ENCODE peak calls at places on chromosomes 11 and 22, in eight cellular contexts. One of them, this sample, is unnamed.

GRCh38 chr11:130634981-130635473 is 186.6 kb downstream of the ADAMTS15 start:
- DNase-seq in small intestine: no peak
- DNase-seq in dorsolateral prefrontal cortex: no peak
- DNase-seq in heart left ventricle: no peak
- DNase-seq in tibial nerve: no peak
- DNase-seq in tibial artery: peak
- DNase-seq in colonic mucosa: no peak
- DNase-seq in caudate nucleus: no peak
- DNase-seq in this sample: no peak

GRCh38 chr11:57513446-57513795 is 2.1 kb downstream of the SLC43A1 start:
- DNase-seq in tibial artery: no peak
- DNase-seq in colonic mucosa: no peak
- DNase-seq in small intestine: no peak
- DNase-seq in tibial nerve: no peak
- DNase-seq in heart left ventricle: no peak
- DNase-seq in dorsolateral prefrontal cortex: no peak
- DNase-seq in caudate nucleus: no peak
- DNase-seq in this sample: no peak

GRCh38 chr22:39087881-39088687 is 9.0 kb upstream of the APOBEC3H start:
- DNase-seq in colonic mucosa: no peak
- DNase-seq in heart left ventricle: no peak
- DNase-seq in small intestine: no peak
- DNase-seq in caudate nucleus: peak
- DNase-seq in tibial artery: no peak
- DNase-seq in dorsolateral prefrontal cortex: no peak
- DNase-seq in tibial nerve: no peak
- DNase-seq in this sample: no peak

GRCh38 chr22:49310354-49310753 is 517.3 kb downstream of the BRD1 start:
- DNase-seq in colonic mucosa: peak
- DNase-seq in dorsolateral prefrontal cortex: no peak
- DNase-seq in heart left ventricle: no peak
- DNase-seq in caudate nucleus: no peak
- DNase-seq in tibial artery: peak
- DNase-seq in tibial nerve: no peak
- DNase-seq in small intestine: no peak
- DNase-seq in this sample: no peak

GRCh38 chr11:79864882-79865281 is 424.1 kb upstream of the TENM4 start:
- DNase-seq in dorsolateral prefrontal cortex: no peak
- DNase-seq in heart left ventricle: no peak
- DNase-seq in small intestine: peak
- DNase-seq in caudate nucleus: no peak
- DNase-seq in tibial nerve: no peak
- DNase-seq in tibial artery: no peak
- DNase-seq in colonic mucosa: peak
- DNase-seq in this sample: no peak

GRCh38 chr11:2750601-2751522 is 51.1 kb upstream of the KCNQ1OT1 start:
- DNase-seq in small intestine: no peak
- DNase-seq in colonic mucosa: no peak
- DNase-seq in dorsolateral prefrontal cortex: peak
- DNase-seq in tibial artery: no peak
- DNase-seq in tibial nerve: no peak
- DNase-seq in heart left ventricle: peak
- DNase-seq in caudate nucleus: peak
- DNase-seq in this sample: peak

GRCh38 chr22:25546751-25547150 is 17.7 kb upstream of the GRK3 start:
- DNase-seq in dorsolateral prefrontal cortex: no peak
- DNase-seq in small intestine: no peak
- DNase-seq in heart left ventricle: no peak
- DNase-seq in tibial artery: no peak
- DNase-seq in colonic mucosa: no peak
- DNase-seq in tibial nerve: no peak
- DNase-seq in caudate nucleus: no peak
- DNase-seq in this sample: no peak

GRCh38 chr22:36419177-36419911 is 31.6 kb upstream of the MYH9 start:
- DNase-seq in tibial artery: no peak
- DNase-seq in caudate nucleus: no peak
- DNase-seq in small intestine: peak
- DNase-seq in heart left ventricle: no peak
- DNase-seq in tibial nerve: peak
- DNase-seq in colonic mucosa: peak
- DNase-seq in dorsolateral prefrontal cortex: no peak
- DNase-seq in this sample: no peak

GRCh38 chr11:12159351-12160099 is 49.1 kb downstream of the MICAL2 start:
- DNase-seq in caudate nucleus: peak
- DNase-seq in small intestine: no peak
- DNase-seq in colonic mucosa: no peak
- DNase-seq in tibial nerve: no peak
- DNase-seq in heart left ventricle: no peak
- DNase-seq in dorsolateral prefrontal cortex: no peak
- DNase-seq in tibial artery: peak
- DNase-seq in this sample: peak

GRCh38 chr11:15208570-15209222 is 94.0 kb downstream of the INSC start:
- DNase-seq in caudate nucleus: peak
- DNase-seq in colonic mucosa: peak
- DNase-seq in small intestine: peak
- DNase-seq in tibial nerve: peak
- DNase-seq in dorsolateral prefrontal cortex: peak
- DNase-seq in tibial artery: peak
- DNase-seq in heart left ventricle: peak
- DNase-seq in this sample: peak

GRCh38 chr22:24390576-24390975 is 36.8 kb upstream of the ADORA2A start:
- DNase-seq in small intestine: no peak
- DNase-seq in tibial artery: peak
- DNase-seq in dorsolateral prefrontal cortex: no peak
- DNase-seq in caudate nucleus: no peak
- DNase-seq in tibial nerve: no peak
- DNase-seq in heart left ventricle: no peak
- DNase-seq in colonic mucosa: no peak
- DNase-seq in this sample: no peak

GRCh38 chr11:73187854-73188253 is 30.2 kb upstream of the P2RY2 start:
- DNase-seq in caudate nucleus: no peak
- DNase-seq in dorsolateral prefrontal cortex: no peak
- DNase-seq in tibial nerve: no peak
- DNase-seq in heart left ventricle: no peak
- DNase-seq in small intestine: no peak
- DNase-seq in colonic mucosa: no peak
- DNase-seq in tibial artery: no peak
- DNase-seq in this sample: no peak

GRCh38 chr11:10931761-10932700 is 74.2 kb upstream of the ZBED5 start:
- DNase-seq in heart left ventricle: no peak
- DNase-seq in small intestine: no peak
- DNase-seq in caudate nucleus: no peak
- DNase-seq in dorsolateral prefrontal cortex: peak
- DNase-seq in tibial nerve: no peak
- DNase-seq in tibial artery: peak
- DNase-seq in colonic mucosa: peak
- DNase-seq in this sample: no peak

GRCh38 chr11:78798567-78799170 is 224.0 kb upstream of the NARS2 start:
- DNase-seq in tibial nerve: peak
- DNase-seq in tibial artery: peak
- DNase-seq in caudate nucleus: peak
- DNase-seq in colonic mucosa: peak
- DNase-seq in heart left ventricle: peak
- DNase-seq in small intestine: peak
- DNase-seq in dorsolateral prefrontal cortex: peak
- DNase-seq in this sample: peak

GRCh38 chr11:821513-822371 is 3.0 kb downstream of the PNPLA2 start:
- DNase-seq in tibial artery: peak
- DNase-seq in colonic mucosa: no peak
- DNase-seq in dorsolateral prefrontal cortex: no peak
- DNase-seq in tibial nerve: no peak
- DNase-seq in small intestine: no peak
- DNase-seq in heart left ventricle: no peak
- DNase-seq in caudate nucleus: peak
- DNase-seq in this sample: no peak

GRCh38 chr11:77198440-77198849 is 70.4 kb downstream of the MYO7A start:
- DNase-seq in caudate nucleus: no peak
- DNase-seq in small intestine: no peak
- DNase-seq in colonic mucosa: no peak
- DNase-seq in heart left ventricle: peak
- DNase-seq in tibial nerve: no peak
- DNase-seq in tibial artery: peak
- DNase-seq in dorsolateral prefrontal cortex: peak
- DNase-seq in this sample: no peak

GRCh38 chr22:27686534-27686933 is 115.0 kb downstream of the MN1 start:
- DNase-seq in small intestine: peak
- DNase-seq in dorsolateral prefrontal cortex: peak
- DNase-seq in heart left ventricle: peak
- DNase-seq in colonic mucosa: peak
- DNase-seq in tibial artery: peak
- DNase-seq in caudate nucleus: peak
- DNase-seq in tibial nerve: no peak
- DNase-seq in this sample: peak

GRCh38 chr11:88886796-88887195 is 179.0 kb downstream of the GRM5 start:
- DNase-seq in small intestine: peak
- DNase-seq in colonic mucosa: peak
- DNase-seq in caudate nucleus: no peak
- DNase-seq in heart left ventricle: no peak
- DNase-seq in dorsolateral prefrontal cortex: no peak
- DNase-seq in tibial nerve: no peak
- DNase-seq in tibial artery: no peak
- DNase-seq in this sample: no peak

GRCh38 chr11:64876226-64876750 is 2.1 kb downstream of the EHD1 start:
- DNase-seq in colonic mucosa: no peak
- DNase-seq in dorsolateral prefrontal cortex: no peak
- DNase-seq in heart left ventricle: no peak
- DNase-seq in caudate nucleus: peak
- DNase-seq in tibial nerve: no peak
- DNase-seq in tibial artery: no peak
- DNase-seq in small intestine: no peak
- DNase-seq in this sample: no peak

DNA sequence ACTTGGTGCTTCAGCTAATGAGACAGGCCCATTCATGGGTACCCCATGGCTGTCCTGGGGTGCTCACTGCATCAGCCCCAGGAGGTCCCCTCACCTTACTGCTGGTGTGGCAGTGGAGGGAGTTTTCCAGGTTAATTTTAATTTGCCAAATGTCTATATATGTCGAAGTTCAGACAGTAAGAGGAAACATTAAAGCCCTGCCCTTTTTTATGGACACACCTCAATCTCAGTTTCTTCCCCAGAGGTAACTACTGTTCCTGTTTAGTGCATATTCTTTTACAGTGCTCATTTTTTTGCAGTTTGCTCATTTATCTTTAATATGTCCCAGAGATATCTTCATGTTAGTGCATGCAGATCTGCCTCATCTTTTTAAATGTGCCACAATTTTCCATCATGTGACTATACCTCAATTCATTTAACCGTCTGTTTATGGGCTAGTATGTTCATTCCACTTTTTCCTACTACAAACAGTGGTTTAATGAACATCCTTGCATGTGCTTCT is 11.6 kb downstream of the PANX1 start:
- DNase-seq in colonic mucosa: no peak
- DNase-seq in caudate nucleus: no peak
- DNase-seq in dorsolateral prefrontal cortex: no peak
- DNase-seq in tibial nerve: no peak
- DNase-seq in heart left ventricle: no peak
- DNase-seq in small intestine: no peak
- DNase-seq in tibial artery: no peak
- DNase-seq in this sample: no peak
- H3K27ac ChIP-seq in colonic mucosa: no peak
- H3K27ac ChIP-seq in caudate nucleus: no peak
- H3K27ac ChIP-seq in dorsolateral prefrontal cortex: no peak
- H3K27ac ChIP-seq in tibial nerve: no peak
- H3K27ac ChIP-seq in heart left ventricle: no peak
- H3K27ac ChIP-seq in small intestine: no peak
- H3K27ac ChIP-seq in tibial artery: no peak
- H3K27ac ChIP-seq in this sample: no peak

GRCh38 chr11:83713701-83714100 is 427.5 kb upstream of the CCDC90B start:
- DNase-seq in heart left ventricle: no peak
- DNase-seq in tibial nerve: no peak
- DNase-seq in small intestine: no peak
- DNase-seq in dorsolateral prefrontal cortex: peak
- DNase-seq in colonic mucosa: no peak
- DNase-seq in caudate nucleus: no peak
- DNase-seq in tibial artery: no peak
- DNase-seq in this sample: no peak

GRCh38 chr11:83721286-83721685 is 435.1 kb upstream of the CCDC90B start:
- DNase-seq in heart left ventricle: no peak
- DNase-seq in tibial nerve: no peak
- DNase-seq in tibial artery: no peak
- DNase-seq in colonic mucosa: no peak
- DNase-seq in caudate nucleus: no peak
- DNase-seq in dorsolateral prefrontal cortex: no peak
- DNase-seq in small intestine: no peak
- DNase-seq in this sample: no peak

GRCh38 chr11:83715927-83716525 is 429.9 kb upstream of the CCDC90B start:
- DNase-seq in colonic mucosa: no peak
- DNase-seq in dorsolateral prefrontal cortex: no peak
- DNase-seq in small intestine: no peak
- DNase-seq in tibial artery: no peak
- DNase-seq in heart left ventricle: no peak
- DNase-seq in tibial nerve: no peak
- DNase-seq in caudate nucleus: no peak
- DNase-seq in this sample: no peak

GRCh38 chr11:83720675-83721074 is 434.5 kb upstream of the CCDC90B start:
- DNase-seq in tibial artery: no peak
- DNase-seq in heart left ventricle: no peak
- DNase-seq in dorsolateral prefrontal cortex: no peak
- DNase-seq in caudate nucleus: no peak
- DNase-seq in small intestine: no peak
- DNase-seq in colonic mucosa: no peak
- DNase-seq in tibial nerve: no peak
- DNase-seq in this sample: no peak

DNA sequence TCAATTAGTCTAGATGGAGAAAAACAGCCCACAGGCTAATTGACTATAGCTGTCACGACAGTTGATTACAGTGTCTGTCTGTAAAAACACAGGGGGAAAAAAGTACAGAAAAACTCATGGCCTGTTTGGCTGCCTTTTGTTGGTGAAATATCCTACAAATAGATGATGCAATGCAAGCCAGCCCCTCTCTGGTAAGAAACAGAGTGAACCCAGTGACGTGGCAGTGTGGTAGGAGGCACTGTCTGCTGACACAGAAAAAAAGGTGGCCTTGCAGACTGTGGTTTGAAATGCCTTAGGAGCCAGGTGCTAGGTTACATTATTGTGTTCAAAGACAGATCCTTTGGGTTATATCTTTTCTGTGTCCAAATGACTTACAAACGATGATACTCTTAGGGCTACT is 431.4 kb upstream of the CCDC90B start:
- DNase-seq in caudate nucleus: no peak
- DNase-seq in small intestine: no peak
- DNase-seq in colonic mucosa: no peak
- DNase-seq in dorsolateral prefrontal cortex: no peak
- DNase-seq in heart left ventricle: no peak
- DNase-seq in tibial artery: no peak
- DNase-seq in tibial nerve: no peak
- DNase-seq in this sample: no peak
- H3K27ac ChIP-seq in caudate nucleus: no peak
- H3K27ac ChIP-seq in small intestine: no peak
- H3K27ac ChIP-seq in colonic mucosa: no peak
- H3K27ac ChIP-seq in dorsolateral prefrontal cortex: peak
- H3K27ac ChIP-seq in heart left ventricle: no peak
- H3K27ac ChIP-seq in tibial artery: no peak
- H3K27ac ChIP-seq in tibial nerve: no peak
- H3K27ac ChIP-seq in this sample: no peak

GRCh38 chr22:40709752-40710413 is 30.6 kb downstream of the MCHR1 start:
- DNase-seq in small intestine: no peak
- DNase-seq in tibial artery: peak
- DNase-seq in tibial nerve: no peak
- DNase-seq in dorsolateral prefrontal cortex: no peak
- DNase-seq in caudate nucleus: no peak
- DNase-seq in colonic mucosa: no peak
- DNase-seq in heart left ventricle: no peak
- DNase-seq in this sample: no peak
- H3K27ac ChIP-seq in small intestine: peak
- H3K27ac ChIP-seq in tibial artery: no peak
- H3K27ac ChIP-seq in tibial nerve: no peak
- H3K27ac ChIP-seq in dorsolateral prefrontal cortex: no peak
- H3K27ac ChIP-seq in caudate nucleus: no peak
- H3K27ac ChIP-seq in colonic mucosa: peak
- H3K27ac ChIP-seq in heart left ventricle: peak
- H3K27ac ChIP-seq in this sample: no peak

GRCh38 chr11:69351460-69351859 is 57.5 kb downstream of the MYEOV start:
- DNase-seq in colonic mucosa: no peak
- DNase-seq in heart left ventricle: no peak
- DNase-seq in dorsolateral prefrontal cortex: no peak
- DNase-seq in small intestine: no peak
- DNase-seq in tibial nerve: no peak
- DNase-seq in caudate nucleus: no peak
- DNase-seq in tibial artery: no peak
- DNase-seq in this sample: no peak
- H3K27ac ChIP-seq in colonic mucosa: no peak
- H3K27ac ChIP-seq in heart left ventricle: no peak
- H3K27ac ChIP-seq in dorsolateral prefrontal cortex: no peak
- H3K27ac ChIP-seq in small intestine: no peak
- H3K27ac ChIP-seq in tibial nerve: no peak
- H3K27ac ChIP-seq in caudate nucleus: no peak
- H3K27ac ChIP-seq in tibial artery: no peak
- H3K27ac ChIP-seq in this sample: no peak